ENCODE peak calls at places on chromosomes 2 and 18, in seven cellular contexts. I, R, N, Z, F, M and C are unnamed samples.
A peak's percentile ranks its signal among the peaks of the same experiment; 100 is the strongest.

GRCh38 chr2:224971214-224971613 is 71.1 kb downstream of the DOCK10 start:
- DNase-seq in I (peak; percentile 76), R (peak; percentile 27), N (no peak), Z (no peak), F (peak; percentile 81), M (peak; percentile 45), C (no peak)

GRCh38 chr2:45342-46130 is 769 bp downstream of the FAM110C start:
- DNase-seq in I (no peak), R (no peak), N (no peak), Z (no peak), F (no peak), M (peak; percentile 30), C (peak; percentile 53)

GRCh38 chr2:132448771-132449170 is 32.2 kb downstream of the GPR39 start:
- DNase-seq in I (no peak), R (no peak), N (peak; percentile 27), Z (no peak), F (no peak), M (peak; percentile 56), C (peak; percentile 44)

GRCh38 chr2:19496646-19497045 is 138.2 kb upstream of the OSR1 start:
- DNase-seq in I (no peak), R (no peak), N (no peak), Z (no peak), F (no peak), M (no peak), C (no peak)

GRCh38 chr2:235747868-235748144 is 254.0 kb downstream of the AGAP1 start:
- DNase-seq in I (no peak), R (no peak), N (no peak), Z (no peak), F (no peak), M (no peak), C (peak; percentile 42)

GRCh38 chr2:131035112-131035825 is 58.0 kb downstream of the FAM168B start:
- DNase-seq in I (no peak), R (no peak), N (no peak), Z (no peak), F (no peak), M (peak; percentile 26), C (no peak)

GRCh38 chr18:56246912-56247311 is 391.5 kb downstream of the TXNL1 start:
- DNase-seq in I (no peak), R (no peak), N (no peak), Z (no peak), F (no peak), M (no peak), C (no peak)

GRCh38 chr2:110660558-110660957 is 17.3 kb downstream of the BUB1 start:
- DNase-seq in I (no peak), R (no peak), N (no peak), Z (no peak), F (no peak), M (no peak), C (no peak)

GRCh38 chr2:186349508-186349907 is 136.6 kb upstream of the ZC3H15 start:
- DNase-seq in I (no peak), R (no peak), N (peak; percentile 18), Z (peak; percentile 51), F (no peak), M (no peak), C (no peak)

GRCh38 chr18:3525870-3526420 is 76.0 kb downstream of the TGIF1 start:
- DNase-seq in I (no peak), R (peak; percentile 81), N (peak; percentile 95), Z (peak; percentile 28), F (no peak), M (peak; percentile 48), C (no peak)

GRCh38 chr2:168156661-168157060 is 90.7 kb downstream of the STK39 start:
- DNase-seq in I (no peak), R (peak; percentile 13), N (peak; percentile 28), Z (peak; percentile 65), F (no peak), M (peak; percentile 54), C (peak; percentile 69)

GRCh38 chr18:12307251-12307736 is 747 bp upstream of the TUBB6 start:
- DNase-seq in I (no peak), R (no peak), N (peak; percentile 79), Z (no peak), F (no peak), M (peak; percentile 71), C (peak; percentile 72)

GRCh38 chr2:234911271-234911670 is 40.5 kb upstream of the SH3BP4 start:
- DNase-seq in I (no peak), R (no peak), N (no peak), Z (peak; percentile 18), F (no peak), M (no peak), C (no peak)

GRCh38 chr2:26521054-26521912 is 43.4 kb upstream of the OTOF start:
- DNase-seq in I (no peak), R (peak; percentile 17), N (peak; percentile 60), Z (no peak), F (no peak), M (peak; percentile 70), C (no peak)

GRCh38 chr2:99066602-99067001 is 74.9 kb upstream of the C2orf15 start:
- DNase-seq in I (no peak), R (peak; percentile 72), N (peak; percentile 77), Z (peak; percentile 46), F (peak; percentile 33), M (peak; percentile 50), C (no peak)

GRCh38 chr18:22168360-22168921 is 948 bp upstream of the GATA6 start:
- DNase-seq in I (no peak), R (peak; percentile 33), N (peak; percentile 35), Z (no peak), F (no peak), M (peak; percentile 90), C (peak; percentile 74)

GRCh38 chr2:109236147-109236546 is 107.1 kb downstream of the SH3RF3 start:
- DNase-seq in I (no peak), R (no peak), N (no peak), Z (no peak), F (no peak), M (no peak), C (no peak)

GRCh38 chr2:109238580-109238979 is 109.6 kb downstream of the SH3RF3 start:
- DNase-seq in I (peak; percentile 89), R (peak; percentile 73), N (peak; percentile 100), Z (peak; percentile 85), F (peak; percentile 88), M (peak; percentile 52), C (peak; percentile 85)

GRCh38 chr2:109234355-109234754 is 105.3 kb downstream of the SH3RF3 start:
- DNase-seq in I (no peak), R (no peak), N (no peak), Z (no peak), F (no peak), M (no peak), C (no peak)

GRCh38 chr2:109239720-109240119 is 110.7 kb downstream of the SH3RF3 start:
- DNase-seq in I (no peak), R (no peak), N (peak; percentile 86), Z (peak; percentile 47), F (no peak), M (peak; percentile 61), C (no peak)

GRCh38 chr2:109237792-109238191 is 108.8 kb downstream of the SH3RF3 start:
- DNase-seq in I (no peak), R (no peak), N (no peak), Z (no peak), F (no peak), M (no peak), C (no peak)
- H3K4me3 ChIP-seq in I (no peak overlapping the region), R (no peak overlapping the region), N (peak overlapping the region; percentile 42), Z (no peak overlapping the region), F (no peak overlapping the region), M (no peak overlapping the region), C (no peak overlapping the region)

GRCh38 chr18:51135795-51136194 is 61.7 kb downstream of the MEX3C start:
- DNase-seq in I (no peak), R (peak; percentile 47), N (peak; percentile 11), Z (no peak), F (no peak), M (peak; percentile 55), C (no peak)

GRCh38 chr18:51138936-51139335 is 58.5 kb downstream of the MEX3C start:
- DNase-seq in I (no peak), R (no peak), N (no peak), Z (no peak), F (no peak), M (no peak), C (no peak)

GRCh38 chr18:51137891-51138290 is 59.6 kb downstream of the MEX3C start:
- DNase-seq in I (no peak), R (no peak), N (no peak), Z (no peak), F (no peak), M (peak; percentile 59), C (no peak)

GRCh38 chr18:51135361-51135760 is 62.1 kb downstream of the MEX3C start:
- DNase-seq in I (no peak), R (no peak), N (no peak), Z (peak; percentile 25), F (no peak), M (no peak), C (no peak)

DNA sequence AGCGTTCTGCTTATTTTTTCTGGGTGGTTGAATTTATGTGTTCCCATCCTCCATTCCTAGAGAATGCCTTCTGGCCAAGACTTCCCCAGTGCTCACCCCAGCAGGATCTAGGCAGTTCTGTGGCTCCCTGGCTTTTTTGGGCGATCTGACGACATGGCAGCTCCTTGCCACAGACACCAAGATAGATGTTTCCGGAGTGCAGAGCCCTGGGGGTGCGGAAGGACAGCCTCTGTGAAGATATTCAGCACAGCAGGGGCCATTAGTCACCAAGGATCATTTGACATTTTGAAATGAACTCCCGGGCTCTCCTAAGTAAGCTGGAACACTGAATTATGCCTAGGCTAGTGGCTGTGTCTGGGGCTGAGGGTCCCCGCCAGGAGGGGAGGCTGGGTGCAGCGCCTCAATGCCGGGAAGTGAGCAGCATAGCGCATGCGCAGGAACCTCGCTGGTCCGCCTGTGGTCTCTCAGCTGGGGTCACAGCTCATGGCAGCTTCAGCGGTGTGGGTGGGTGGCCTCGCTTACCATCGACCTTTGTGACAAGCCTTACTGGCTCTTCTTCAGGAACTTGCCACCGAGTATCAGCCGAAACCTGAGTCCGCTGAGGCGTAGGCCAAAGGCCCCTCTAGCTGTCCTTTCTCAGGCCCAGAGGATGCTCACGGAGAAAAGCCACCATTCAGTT is 60.3 kb downstream of the MEX3C start:
- DNase-seq in I (no peak), R (no peak), N (no peak), Z (no peak), F (no peak), M (peak; percentile 28), C (no peak)
- H3K4me3 ChIP-seq in I (no peak overlapping the region), R (no peak overlapping the region), N (no peak overlapping the region), Z (no peak overlapping the region), F (no peak overlapping the region), M (no peak overlapping the region), C (no peak overlapping the region)

GRCh38 chr2:65057391-65058052 is 1.3 kb downstream of the CEP68 start:
- DNase-seq in I (no peak), R (peak; percentile 92), N (peak; percentile 82), Z (no peak), F (no peak), M (no peak), C (no peak)
- H3K4me3 ChIP-seq in I (peak overlapping the region; percentile 85), R (peak overlapping the region; percentile 98), N (peak overlapping the region; percentile 63), Z (peak overlapping the region; percentile 69), F (peak overlapping the region; percentile 97), M (peak overlapping the region; percentile 63), C (peak overlapping the region; percentile 68)

GRCh38 chr18:48127546-48128105 is 197.2 kb upstream of the SMAD2 start:
- DNase-seq in I (no peak), R (no peak), N (no peak), Z (no peak), F (no peak), M (no peak), C (no peak)
- H3K4me3 ChIP-seq in I (no peak overlapping the region), R (no peak overlapping the region), N (no peak overlapping the region), Z (no peak overlapping the region), F (no peak overlapping the region), M (no peak overlapping the region), C (no peak overlapping the region)

GRCh38 chr2:36697424-36698066 is 1.0 kb downstream of the VIT start:
- DNase-seq in I (no peak), R (no peak), N (peak; percentile 73), Z (no peak), F (no peak), M (peak; percentile 53), C (no peak)
- H3K4me3 ChIP-seq in I (no peak overlapping the region), R (no peak overlapping the region), N (peak overlapping the region; percentile 76), Z (no peak overlapping the region), F (no peak overlapping the region), M (no peak overlapping the region), C (peak overlapping the region; percentile 64)